ENCODE peak calls at places on chromosome 19, in eight cellular contexts. One of them, this sample, is unnamed.

GRCh38 chr19:38739440-38740251 is 4.6 kb downstream of the CAPN12 start:
- DNase-seq in SW480: no peak
- DNase-seq in left kidney: no peak
- DNase-seq in head of caudate nucleus: no peak
- DNase-seq in type B pancreatic cell: no peak
- DNase-seq in HEK293T: no peak
- DNase-seq in GF-D8: no peak
- DNase-seq in stimulated activated CD8-positive, alpha-beta memory T cell treated with anti-CD3 and anti-CD28 coated beads, Interleukin-7, amount 100 ng/mL, for 1 hour: no peak
- DNase-seq in this sample: no peak

GRCh38 chr19:444677-445210 is 16.1 kb downstream of the SHC2 start:
- DNase-seq in SW480: no peak
- DNase-seq in GF-D8: no peak
- DNase-seq in HEK293T: no peak
- DNase-seq in stimulated activated CD8-positive, alpha-beta memory T cell treated with anti-CD3 and anti-CD28 coated beads, Interleukin-7, amount 100 ng/mL, for 1 hour: no peak
- DNase-seq in type B pancreatic cell: no peak
- DNase-seq in left kidney: no peak
- DNase-seq in head of caudate nucleus: no peak
- DNase-seq in this sample: no peak

GRCh38 chr19:43152217-43152616 is 34.1 kb downstream of the PSG5 start:
- DNase-seq in type B pancreatic cell: no peak
- DNase-seq in HEK293T: no peak
- DNase-seq in stimulated activated CD8-positive, alpha-beta memory T cell treated with anti-CD3 and anti-CD28 coated beads, Interleukin-7, amount 100 ng/mL, for 1 hour: no peak
- DNase-seq in GF-D8: no peak
- DNase-seq in head of caudate nucleus: no peak
- DNase-seq in left kidney: no peak
- DNase-seq in SW480: no peak
- DNase-seq in this sample: no peak

GRCh38 chr19:2462635-2463421 is 6.1 kb upstream of the LMNB2 start:
- DNase-seq in GF-D8: no peak
- DNase-seq in head of caudate nucleus: peak; percentile 91
- DNase-seq in left kidney: peak; percentile 98
- DNase-seq in HEK293T: peak; percentile 62
- DNase-seq in type B pancreatic cell: no peak
- DNase-seq in stimulated activated CD8-positive, alpha-beta memory T cell treated with anti-CD3 and anti-CD28 coated beads, Interleukin-7, amount 100 ng/mL, for 1 hour: no peak
- DNase-seq in SW480: peak; percentile 80
- DNase-seq in this sample: no peak

GRCh38 chr19:3366761-3367571 is 583 bp downstream of the NFIC start:
- DNase-seq in head of caudate nucleus: peak; percentile 74
- DNase-seq in left kidney: peak; percentile 61
- DNase-seq in HEK293T: no peak
- DNase-seq in SW480: no peak
- DNase-seq in type B pancreatic cell: no peak
- DNase-seq in stimulated activated CD8-positive, alpha-beta memory T cell treated with anti-CD3 and anti-CD28 coated beads, Interleukin-7, amount 100 ng/mL, for 1 hour: no peak
- DNase-seq in GF-D8: peak; percentile 15
- DNase-seq in this sample: no peak

GRCh38 chr19:47848425-47848824 is 10.6 kb upstream of the TPRX2 start:
- DNase-seq in type B pancreatic cell: no peak
- DNase-seq in HEK293T: no peak
- DNase-seq in GF-D8: no peak
- DNase-seq in stimulated activated CD8-positive, alpha-beta memory T cell treated with anti-CD3 and anti-CD28 coated beads, Interleukin-7, amount 100 ng/mL, for 1 hour: no peak
- DNase-seq in SW480: no peak
- DNase-seq in head of caudate nucleus: no peak
- DNase-seq in left kidney: no peak
- DNase-seq in this sample: no peak

GRCh38 chr19:1281270-1281894 is 4.3 kb upstream of the EFNA2 start:
- DNase-seq in stimulated activated CD8-positive, alpha-beta memory T cell treated with anti-CD3 and anti-CD28 coated beads, Interleukin-7, amount 100 ng/mL, for 1 hour: no peak
- DNase-seq in HEK293T: no peak
- DNase-seq in head of caudate nucleus: no peak
- DNase-seq in SW480: no peak
- DNase-seq in GF-D8: no peak
- DNase-seq in left kidney: no peak
- DNase-seq in type B pancreatic cell: no peak
- DNase-seq in this sample: no peak

GRCh38 chr19:33220735-33221134 is 4.9 kb downstream of the SLC7A10 start:
- DNase-seq in SW480: no peak
- DNase-seq in head of caudate nucleus: no peak
- DNase-seq in type B pancreatic cell: no peak
- DNase-seq in left kidney: no peak
- DNase-seq in HEK293T: no peak
- DNase-seq in stimulated activated CD8-positive, alpha-beta memory T cell treated with anti-CD3 and anti-CD28 coated beads, Interleukin-7, amount 100 ng/mL, for 1 hour: no peak
- DNase-seq in GF-D8: no peak
- DNase-seq in this sample: no peak

GRCh38 chr19:342801-343421 is 1.7 kb downstream of the MIER2 start:
- DNase-seq in head of caudate nucleus: peak; percentile 70
- DNase-seq in stimulated activated CD8-positive, alpha-beta memory T cell treated with anti-CD3 and anti-CD28 coated beads, Interleukin-7, amount 100 ng/mL, for 1 hour: no peak
- DNase-seq in SW480: peak; percentile 13
- DNase-seq in GF-D8: peak; percentile 68
- DNase-seq in type B pancreatic cell: no peak
- DNase-seq in left kidney: no peak
- DNase-seq in HEK293T: no peak
- DNase-seq in this sample: peak; percentile 61

GRCh38 chr19:14002571-14003278 is 3.4 kb downstream of the RFX1 start:
- DNase-seq in head of caudate nucleus: no peak
- DNase-seq in stimulated activated CD8-positive, alpha-beta memory T cell treated with anti-CD3 and anti-CD28 coated beads, Interleukin-7, amount 100 ng/mL, for 1 hour: no peak
- DNase-seq in left kidney: no peak
- DNase-seq in HEK293T: no peak
- DNase-seq in type B pancreatic cell: no peak
- DNase-seq in GF-D8: no peak
- DNase-seq in SW480: no peak
- DNase-seq in this sample: no peak

GRCh38 chr19:39397360-39398296 is 6.5 kb downstream of the MED29 start:
- DNase-seq in HEK293T: peak; percentile 84
- DNase-seq in left kidney: peak; percentile 92
- DNase-seq in head of caudate nucleus: peak; percentile 94
- DNase-seq in SW480: peak; percentile 91
- DNase-seq in stimulated activated CD8-positive, alpha-beta memory T cell treated with anti-CD3 and anti-CD28 coated beads, Interleukin-7, amount 100 ng/mL, for 1 hour: peak; percentile 89
- DNase-seq in GF-D8: peak; percentile 69
- DNase-seq in type B pancreatic cell: peak; percentile 90
- DNase-seq in this sample: peak; percentile 75

GRCh38 chr19:10390652-10391286 is 10.4 kb upstream of the TYK2 start:
- DNase-seq in left kidney: peak; percentile 82
- DNase-seq in head of caudate nucleus: peak; percentile 88
- DNase-seq in SW480: peak; percentile 72
- DNase-seq in stimulated activated CD8-positive, alpha-beta memory T cell treated with anti-CD3 and anti-CD28 coated beads, Interleukin-7, amount 100 ng/mL, for 1 hour: peak; percentile 45
- DNase-seq in GF-D8: no peak
- DNase-seq in type B pancreatic cell: no peak
- DNase-seq in HEK293T: peak; percentile 76
- DNase-seq in this sample: no peak

GRCh38 chr19:12137541-12137940 is 2.6 kb downstream of the ZNF20 start:
- DNase-seq in SW480: no peak
- DNase-seq in stimulated activated CD8-positive, alpha-beta memory T cell treated with anti-CD3 and anti-CD28 coated beads, Interleukin-7, amount 100 ng/mL, for 1 hour: no peak
- DNase-seq in GF-D8: no peak
- DNase-seq in head of caudate nucleus: no peak
- DNase-seq in HEK293T: no peak
- DNase-seq in type B pancreatic cell: no peak
- DNase-seq in left kidney: peak; percentile 24
- DNase-seq in this sample: no peak

GRCh38 chr19:42657551-42657950 is 62.8 kb upstream of the CEACAM8 start:
- DNase-seq in GF-D8: no peak
- DNase-seq in stimulated activated CD8-positive, alpha-beta memory T cell treated with anti-CD3 and anti-CD28 coated beads, Interleukin-7, amount 100 ng/mL, for 1 hour: no peak
- DNase-seq in HEK293T: no peak
- DNase-seq in head of caudate nucleus: no peak
- DNase-seq in left kidney: no peak
- DNase-seq in type B pancreatic cell: no peak
- DNase-seq in SW480: no peak
- DNase-seq in this sample: no peak